ENCODE peak calls at places on chromosomes 4 and X, in five cellular contexts. Y is choroid plexus epithelial cell, T is foreskin fibroblast, J is PC-3, Z is fibroblast of the aortic adventitia. A is an unnamed sample.

GRCh38 chrX:18973527-18974192 is 10.3 kb downstream of the PHKA2 start:
- DNase-seq in Y (no peak), T (no peak), J (peak; percentile 16), Z (peak; percentile 6), A (no peak)

GRCh38 chrX:97898798-97899197 is 1015.1 kb downstream of the RPA4 start:
- DNase-seq in Y (peak; percentile 7), T (peak; percentile 11), J (no peak), Z (peak; percentile 22), A (no peak)

GRCh38 chr4:134695433-134695832 is 493.8 kb upstream of the PABPC4L start:
- DNase-seq in Y (no peak), T (no peak), J (no peak), Z (no peak), A (no peak)

GRCh38 chr4:40149960-40150385 is 46.9 kb upstream of the RHOH start:
- DNase-seq in Y (peak; percentile 85), T (peak; percentile 44), J (peak; percentile 86), Z (peak; percentile 79), A (peak; percentile 39)

GRCh38 chr4:120714581-120714980 is 207.9 kb downstream of the PRDM5 start:
- DNase-seq in Y (no peak), T (no peak), J (no peak), Z (no peak), A (no peak)

GRCh38 chrX:112867570-112867969 is 26.9 kb upstream of the AMOT start:
- DNase-seq in Y (no peak), T (no peak), J (no peak), Z (no peak), A (no peak)

GRCh38 chrX:73855546-73855945 is 292.5 kb downstream of the CHIC1 start:
- DNase-seq in Y (peak; percentile 72), T (peak; percentile 32), J (peak; percentile 78), Z (peak; percentile 85), A (peak; percentile 53)

GRCh38 chrX:22987452-22987851 is 12.3 kb upstream of the DDX53 start:
- DNase-seq in Y (peak; percentile 22), T (no peak), J (no peak), Z (no peak), A (no peak)

GRCh38 chr4:139470997-139471665 is 17.2 kb downstream of the RAB33B start:
- DNase-seq in Y (no peak), T (no peak), J (no peak), Z (no peak), A (no peak)

GRCh38 chr4:169869487-169869886 is 111.7 kb upstream of the HPF1 start:
- DNase-seq in Y (no peak), T (no peak), J (no peak), Z (no peak), A (no peak)

GRCh38 chrX:130746077-130746476 is 156.9 kb downstream of the ENOX2 start:
- DNase-seq in Y (no peak), T (no peak), J (no peak), Z (no peak), A (no peak)

GRCh38 chr4:164438321-164438720 is 315.6 kb upstream of the SMIM31 start:
- DNase-seq in Y (peak; percentile 25), T (no peak), J (peak; percentile 56), Z (peak; percentile 0), A (no peak)

GRCh38 chrX:68841251-68842049 is 12.6 kb downstream of the EFNB1 start:
- DNase-seq in Y (no peak), T (no peak), J (no peak), Z (no peak), A (peak; percentile 45)

GRCh38 chr4:185567828-185568442 is 32.6 kb upstream of the PDLIM3 start:
- DNase-seq in Y (peak; percentile 55), T (no peak), J (no peak), Z (no peak), A (peak; percentile 83)

GRCh38 chr4:2424581-2424980 is 5.8 kb downstream of the CFAP99 start:
- DNase-seq in Y (peak; percentile 45), T (no peak), J (no peak), Z (peak; percentile 61), A (no peak)

GRCh38 chrX:47198026-47198686 is 4.5 kb downstream of the UBA1 start:
- DNase-seq in Y (peak; percentile 64), T (no peak), J (no peak), Z (peak; percentile 43), A (no peak)

DNA sequence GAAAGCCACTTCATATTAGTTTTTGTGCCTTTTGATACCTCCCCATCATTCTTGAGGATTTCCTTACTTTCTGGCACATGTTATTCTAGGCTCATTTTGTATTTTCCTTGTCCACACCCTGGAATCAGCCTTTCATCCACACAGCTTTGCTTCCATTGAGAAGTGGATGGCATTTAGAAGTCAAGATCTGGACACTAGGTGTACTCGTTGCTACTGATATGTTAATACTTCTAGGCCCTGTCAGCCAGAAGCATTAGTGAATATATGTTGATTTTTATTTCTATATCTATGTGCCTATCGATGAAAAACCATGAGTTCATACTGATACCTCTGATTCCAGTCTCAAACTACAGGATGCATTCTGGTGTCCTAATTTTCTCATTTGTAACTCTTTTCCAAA is 73.2 kb downstream of the ARHGAP24 start:
- DNase-seq in Y (peak; percentile 20), T (no peak), J (no peak), Z (peak; percentile 16), A (no peak)
- TF ChIP-seq CTCF in Y (no peak), T (no peak), J (no peak), Z (peak; percentile 4), A (no peak)

DNA sequence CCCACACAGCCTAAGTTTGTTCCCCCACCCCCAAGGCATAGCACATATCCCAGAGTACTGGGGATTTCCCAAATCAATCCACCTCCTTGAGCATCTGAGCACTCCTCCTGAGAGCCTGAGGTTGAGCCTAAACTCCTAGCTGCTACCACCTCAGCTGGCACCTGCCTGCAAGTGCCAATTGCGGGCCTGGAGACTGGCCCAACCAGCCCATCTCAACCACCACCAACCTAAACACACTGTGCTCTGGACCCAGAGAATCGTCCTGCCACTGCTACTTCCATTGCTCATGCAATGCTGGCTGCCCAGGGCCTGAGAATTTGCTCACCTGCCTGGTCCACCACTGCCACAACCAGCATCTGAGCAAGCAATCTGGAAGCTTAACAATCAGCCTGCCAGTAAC is 177.1 kb downstream of the FGF13 start:
- DNase-seq in Y (no peak), T (no peak), J (no peak), Z (no peak), A (no peak)
- TF ChIP-seq CTCF in Y (no peak), T (no peak), J (no peak), Z (no peak), A (no peak)

GRCh38 chrX:63918611-63919010 is 133.6 kb upstream of the ARHGEF9 start:
- DNase-seq in Y (peak; percentile 10), T (peak; percentile 35), J (no peak), Z (no peak), A (peak; percentile 26)
- TF ChIP-seq CTCF in Y (no peak), T (no peak), J (no peak), Z (no peak), A (peak; percentile 26)

GRCh38 chrX:38474543-38474942 is 86.8 kb upstream of the TSPAN7 start:
- DNase-seq in Y (no peak), T (no peak), J (no peak), Z (no peak), A (no peak)
- TF ChIP-seq CTCF in Y (no peak), T (no peak), J (no peak), Z (no peak), A (no peak)

GRCh38 chrX:48937065-48937907 is 18.5 kb upstream of the PIM2 start:
- DNase-seq in Y (peak; percentile 89), T (no peak), J (no peak), Z (no peak), A (peak; percentile 46)
- TF ChIP-seq CTCF in Y (peak; percentile 46), T (no peak), J (no peak), Z (no peak), A (no peak)

DNA sequence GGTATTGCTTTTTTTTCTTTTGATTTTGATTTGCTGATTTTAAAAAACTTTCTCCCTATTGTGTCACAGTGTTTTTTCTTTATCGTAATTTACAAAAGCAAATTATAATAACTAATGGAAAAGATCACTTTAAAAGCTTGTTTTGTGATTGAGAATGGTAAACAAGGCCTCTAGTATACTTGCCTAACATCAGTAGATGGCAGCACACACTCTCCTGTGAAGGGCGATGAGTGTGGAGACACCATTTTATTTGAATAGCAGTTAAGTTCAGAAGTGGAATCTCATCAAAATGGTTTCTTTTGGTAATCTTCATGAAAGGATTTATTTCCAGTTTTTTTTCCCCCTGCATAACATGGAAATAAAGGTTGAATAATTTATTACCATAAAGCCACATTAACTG is 72.3 kb downstream of the PAK3 start:
- DNase-seq in Y (peak; percentile 3), T (no peak), J (peak; percentile 10), Z (no peak), A (no peak)
- TF ChIP-seq CTCF in Y (peak; percentile 12), T (no peak), J (peak; percentile 48), Z (no peak), A (no peak)

DNA sequence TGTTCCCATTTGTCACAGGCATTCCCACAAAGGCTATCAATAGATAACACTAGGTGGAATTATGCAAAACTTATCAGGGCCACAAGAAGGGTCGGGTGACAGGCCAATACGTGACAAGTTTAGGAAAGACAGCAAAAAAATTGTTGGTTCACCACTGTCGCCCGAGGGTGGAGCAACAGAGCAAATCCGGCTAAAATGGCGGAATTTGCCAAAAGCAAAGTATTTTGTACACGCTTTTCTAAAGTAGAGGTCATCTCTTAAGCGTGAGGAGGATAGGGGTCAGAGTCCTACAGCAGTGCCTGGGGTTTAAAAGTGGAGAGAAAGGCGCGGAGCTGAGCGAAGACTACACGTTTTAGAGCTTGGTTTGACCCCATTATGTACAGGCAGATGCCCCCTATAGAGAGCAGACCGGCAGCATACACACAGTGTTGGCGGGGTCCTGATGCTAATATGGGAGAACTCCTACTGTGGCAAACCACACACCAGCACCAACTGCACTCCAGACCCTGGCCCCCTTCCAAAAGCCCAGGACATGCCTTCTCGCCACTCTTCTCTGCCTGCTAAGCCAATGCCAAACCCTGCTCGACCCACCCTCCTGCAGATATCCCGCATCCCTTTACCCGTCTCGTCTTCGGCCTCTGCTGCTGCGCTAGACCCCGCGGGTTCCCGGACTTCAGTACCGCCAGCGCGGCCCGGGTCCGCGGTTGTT is 733 bp downstream of the CCNA2 start:
- DNase-seq in Y (peak; percentile 30), T (peak; percentile 9), J (peak; percentile 27), Z (peak; percentile 11), A (no peak)
- TF ChIP-seq CTCF in Y (peak; percentile 36), T (peak; percentile 3), J (no peak), Z (no peak), A (no peak)

GRCh38 chr4:156475322-156475721 is 496.3 kb downstream of the PDGFC start:
- DNase-seq in Y (peak; percentile 89), T (peak; percentile 56), J (peak; percentile 69), Z (peak; percentile 82), A (no peak)
- TF ChIP-seq CTCF in Y (peak; percentile 69), T (peak; percentile 53), J (peak; percentile 77), Z (peak; percentile 38), A (peak; percentile 30)

GRCh38 chrX:153549807-153550206 is 32.4 kb downstream of the ATP2B3 start:
- DNase-seq in Y (no peak), T (no peak), J (no peak), Z (no peak), A (no peak)
- TF ChIP-seq CTCF in Y (no peak), T (no peak), J (peak; percentile 30), Z (no peak), A (no peak)

GRCh38 chrX:42943051-42943450 is 165.1 kb upstream of the PPP1R2C start:
- DNase-seq in Y (no peak), T (no peak), J (no peak), Z (no peak), A (no peak)

GRCh38 chrX:42944381-42944998 is 166.5 kb upstream of the PPP1R2C start:
- DNase-seq in Y (no peak), T (no peak), J (no peak), Z (no peak), A (no peak)

GRCh38 chrX:42946544-42947223 is 168.7 kb upstream of the PPP1R2C start:
- DNase-seq in Y (no peak), T (no peak), J (no peak), Z (no peak), A (no peak)

GRCh38 chrX:42941671-42942070 is 163.7 kb upstream of the PPP1R2C start:
- DNase-seq in Y (no peak), T (no peak), J (no peak), Z (no peak), A (no peak)
- TF ChIP-seq CTCF in Y (no peak), T (no peak), J (no peak), Z (no peak), A (no peak)